ENCODE peak calls at places on chromosomes 4 and X, in ten cellular contexts. T, K, D, P, V, J, L, M, A and R are unnamed samples.

GRCh38 chr4:110208419-110208818 is 10.0 kb upstream of the ELOVL6 start:
- DNase-seq in V (no peak), L (no peak), K (no peak), P (no peak), M (no peak), T (no peak), D (no peak), A (no peak), J (no peak), R (no peak)

GRCh38 chr4:146302833-146303232 is 88.5 kb downstream of the REELD1 start:
- DNase-seq in D (no peak), J (no peak), M (no peak), V (no peak), A (no peak), K (no peak), L (no peak), P (no peak), T (no peak), R (no peak)

GRCh38 chr4:8316251-8316771 is 46.8 kb downstream of the HTRA3 start:
- DNase-seq in V (no peak), T (peak; percentile 23), J (no peak), P (no peak), K (no peak), A (no peak), L (no peak), M (peak; percentile 12), D (no peak), R (peak; percentile 22)

GRCh38 chr4:24741915-24742314 is 53.5 kb upstream of the SOD3 start:
- DNase-seq in L (no peak), P (no peak), K (no peak), M (no peak), V (no peak), D (no peak), T (no peak), J (no peak), A (no peak), R (no peak)

GRCh38 chr4:54493862-54494261 is 163.9 kb upstream of the KIT start:
- DNase-seq in L (peak; percentile 6), V (no peak), J (no peak), M (no peak), K (no peak), D (no peak), P (no peak), A (no peak), T (no peak), R (no peak)

GRCh38 chr4:82823062-82823461 is 24.5 kb upstream of the SCD5 start:
- DNase-seq in M (no peak), T (no peak), P (no peak), L (peak; percentile 84), V (no peak), A (no peak), K (no peak), J (no peak), D (no peak), R (no peak)

GRCh38 chrX:52585892-52586291 is 68.8 kb downstream of the SSX7 start:
- DNase-seq in V (no peak), M (no peak), P (no peak), A (no peak), D (no peak), L (no peak), J (no peak), T (no peak), K (no peak), R (no peak)

GRCh38 chr4:73152893-73153292 is 83.4 kb upstream of the COX18 start:
- DNase-seq in J (no peak), M (no peak), D (no peak), V (no peak), A (no peak), P (no peak), L (no peak), T (no peak), K (no peak), R (no peak)

GRCh38 chr4:103948244-103949018 is 228.6 kb upstream of the TACR3 start:
- DNase-seq in L (no peak), M (no peak), P (no peak), K (no peak), J (no peak), D (no peak), A (no peak), V (no peak), T (no peak), R (no peak)

GRCh38 chr4:186734251-186734650 is 10.6 kb upstream of the FAT1 start:
- DNase-seq in P (no peak), V (no peak), A (no peak), L (no peak), J (no peak), T (no peak), M (no peak), K (no peak), D (no peak), R (no peak)

GRCh38 chr4:137739391-137739790 is 207.1 kb upstream of the PCDH18 start:
- DNase-seq in V (no peak), M (no peak), P (no peak), A (no peak), J (no peak), L (no peak), D (no peak), K (no peak), T (no peak), R (no peak)

DNA sequence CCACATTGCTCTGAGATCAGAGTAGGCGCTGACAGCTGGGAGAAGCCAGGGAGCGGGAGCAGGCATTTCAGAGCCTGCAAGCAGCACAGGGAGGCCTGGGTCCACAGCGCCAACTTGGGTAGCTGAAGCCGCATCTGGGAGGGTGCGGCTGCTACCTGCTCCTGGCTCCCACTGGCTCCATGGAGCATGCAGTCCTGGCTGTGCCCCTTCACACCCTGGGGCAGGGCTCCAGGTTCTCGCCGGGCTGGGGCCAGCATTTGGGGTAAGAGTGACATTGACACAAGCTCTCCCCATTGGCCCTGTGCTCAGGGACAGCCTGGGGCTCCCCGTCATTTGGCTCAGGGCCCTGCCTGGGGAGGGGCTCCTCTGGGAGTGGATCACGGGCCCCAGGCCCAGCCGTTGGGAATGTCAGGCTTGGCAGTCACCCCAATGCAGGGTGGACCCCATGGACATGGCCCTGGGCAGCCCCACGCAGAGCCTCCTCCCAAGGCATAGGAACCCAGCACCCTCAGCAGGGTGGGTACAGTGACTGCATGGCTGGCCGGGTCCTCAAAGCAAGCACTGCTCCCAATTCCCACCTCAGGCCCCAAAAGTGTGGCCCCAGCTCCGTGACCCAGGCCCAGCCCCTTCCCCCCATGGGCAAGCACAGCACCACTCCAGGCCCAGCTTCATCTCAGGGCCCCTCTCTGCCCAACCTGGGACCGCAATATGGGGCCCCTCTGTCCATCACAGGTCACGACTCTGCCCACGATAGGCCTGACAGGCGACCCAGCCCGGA is 82.4 kb downstream of the PRDM5 start:
- DNase-seq in K (peak; percentile 33), L (no peak), P (no peak), A (no peak), T (no peak), D (no peak), M (no peak), V (no peak), J (no peak), R (no peak)
- TF ChIP-seq POLR2A in K (no peak), L (no peak), P (no peak), A (no peak), T (no peak), D (no peak), M (no peak), V (no peak), J (no peak), R (no peak)

GRCh38 chr4:98930311-98930865 is 1.5 kb upstream of the EIF4E start:
- DNase-seq in M (no peak), A (no peak), P (no peak), L (no peak), T (no peak), V (no peak), K (no peak), J (no peak), D (no peak), R (no peak)

GRCh38 chr4:98929341-98930267 is 671 bp upstream of the EIF4E start:
- DNase-seq in T (peak; percentile 89), V (no peak), D (peak; percentile 82), J (peak; percentile 62), M (peak; percentile 72), P (peak; percentile 78), L (peak; percentile 98), A (peak; percentile 71), K (peak; percentile 53), R (peak; percentile 35)

GRCh38 chr4:98932539-98932938 is 3.6 kb upstream of the EIF4E start:
- DNase-seq in A (no peak), M (no peak), T (no peak), P (no peak), J (no peak), D (no peak), V (no peak), K (no peak), L (peak; percentile 69), R (no peak)

GRCh38 chr4:98928505-98929340 is at the start of gene EIF4E:
- DNase-seq in J (peak; percentile 83), P (peak; percentile 96), A (peak; percentile 98), K (peak; percentile 97), T (peak; percentile 99), D (peak; percentile 98), M (peak; percentile 98), L (peak; percentile 99), V (peak; percentile 94), R (peak; percentile 56)

GRCh38 chr4:98928131-98928504 is 815 bp downstream of the EIF4E start:
- DNase-seq in J (peak; percentile 67), P (no peak), L (peak; percentile 78), K (peak; percentile 66), A (peak; percentile 65), D (peak; percentile 60), M (peak; percentile 60), V (no peak), T (peak; percentile 86), R (peak; percentile 26)
- TF ChIP-seq POLR2A in J (peak; percentile 50), P (peak; percentile 64), L (no peak), K (no peak), A (no peak), D (no peak), M (no peak), V (no peak), T (no peak), R (peak; percentile 50)

GRCh38 chrX:139203681-139204575 is 326.6 kb upstream of the F9 start:
- DNase-seq in P (no peak), V (no peak), J (no peak), D (no peak), M (no peak), T (no peak), K (peak; percentile 46), L (no peak), A (peak; percentile 36), R (no peak)
- TF ChIP-seq POLR2A in P (no peak), V (no peak), J (no peak), D (no peak), M (no peak), T (no peak), K (no peak), L (no peak), A (no peak), R (no peak)

GRCh38 chr4:108651068-108651794 is 832 bp downstream of the OSTC start:
- DNase-seq in A (no peak), M (no peak), K (no peak), D (no peak), J (peak; percentile 18), P (no peak), L (peak; percentile 72), V (no peak), T (no peak), R (no peak)

GRCh38 chr4:108649863-108650211 is 562 bp upstream of the OSTC start:
- DNase-seq in K (no peak), T (no peak), L (no peak), J (no peak), V (no peak), M (no peak), D (no peak), P (no peak), A (no peak), R (no peak)

GRCh38 chr4:108646706-108647105 is 3.7 kb upstream of the OSTC start:
- DNase-seq in P (no peak), D (no peak), L (no peak), V (no peak), J (no peak), K (no peak), A (no peak), T (no peak), M (no peak), R (no peak)

GRCh38 chr4:108650212-108651067 is at the start of gene OSTC:
- DNase-seq in T (peak; percentile 98), M (peak; percentile 94), V (peak; percentile 93), J (peak; percentile 80), P (peak; percentile 63), A (peak; percentile 96), K (peak; percentile 97), L (peak; percentile 97), D (peak; percentile 97), R (peak; percentile 44)
- TF ChIP-seq POLR2A in T (peak; percentile 57), M (no peak), V (peak; percentile 46), J (peak; percentile 75), P (peak; percentile 94), A (no peak), K (peak; percentile 68), L (peak; percentile 84), D (peak; percentile 29), R (peak; percentile 75)